ENCODE peak calls at places on chromosomes 1 and 21, in four cellular contexts. One of them, this sample, is unnamed.

GRCh38 chr1:248849637-248850036 is 9.2 kb downstream of the ZNF692 start:
- DNase-seq in uterus: no peak
- DNase-seq in Kasumi-1: no peak
- DNase-seq in nephron progenitor cell: no peak
- DNase-seq in this sample: no peak

GRCh38 chr1:53826367-53826766 is 11.7 kb downstream of the NDC1 start:
- DNase-seq in Kasumi-1: peak
- DNase-seq in nephron progenitor cell: no peak
- DNase-seq in uterus: no peak
- DNase-seq in this sample: no peak

GRCh38 chr1:172897738-172898137 is 153.0 kb downstream of the TNFSF18 start:
- DNase-seq in uterus: no peak
- DNase-seq in Kasumi-1: no peak
- DNase-seq in nephron progenitor cell: no peak
- DNase-seq in this sample: no peak

GRCh38 chr1:34478460-34479076 is 276.3 kb upstream of the GJB5 start:
- DNase-seq in nephron progenitor cell: no peak
- DNase-seq in uterus: no peak
- DNase-seq in Kasumi-1: no peak
- DNase-seq in this sample: no peak

GRCh38 chr1:184823080-184823479 is 68.4 kb upstream of the EDEM3 start:
- DNase-seq in nephron progenitor cell: peak
- DNase-seq in Kasumi-1: no peak
- DNase-seq in uterus: no peak
- DNase-seq in this sample: peak

GRCh38 chr1:71074681-71075080 is 6.2 kb downstream of the ZRANB2 start:
- DNase-seq in Kasumi-1: no peak
- DNase-seq in nephron progenitor cell: no peak
- DNase-seq in uterus: no peak
- DNase-seq in this sample: no peak

GRCh38 chr1:109793486-109794318 is 30.0 kb upstream of the EPS8L3 start:
- DNase-seq in nephron progenitor cell: no peak
- DNase-seq in Kasumi-1: peak
- DNase-seq in uterus: no peak
- DNase-seq in this sample: peak

GRCh38 chr1:6301526-6301925 is 40.6 kb upstream of the GPR153 start:
- DNase-seq in nephron progenitor cell: no peak
- DNase-seq in Kasumi-1: no peak
- DNase-seq in uterus: no peak
- DNase-seq in this sample: no peak

GRCh38 chr1:82225407-82226197 is 424.9 kb downstream of the ADGRL2 start:
- DNase-seq in uterus: no peak
- DNase-seq in Kasumi-1: peak
- DNase-seq in nephron progenitor cell: no peak
- DNase-seq in this sample: peak

GRCh38 chr1:170063109-170063826 is 11.2 kb downstream of the KIFAP3 start:
- DNase-seq in uterus: no peak
- DNase-seq in nephron progenitor cell: no peak
- DNase-seq in Kasumi-1: no peak
- DNase-seq in this sample: peak

GRCh38 chr1:175498002-175498401 is 245.4 kb downstream of the TNR start:
- DNase-seq in nephron progenitor cell: no peak
- DNase-seq in Kasumi-1: no peak
- DNase-seq in uterus: no peak
- DNase-seq in this sample: no peak

GRCh38 chr1:1182491-1183220 is 9.0 kb downstream of the TTLL10 start:
- DNase-seq in uterus: no peak
- DNase-seq in nephron progenitor cell: peak
- DNase-seq in Kasumi-1: peak
- DNase-seq in this sample: no peak

GRCh38 chr1:96370752-96371151 is 350.8 kb upstream of the PTBP2 start:
- DNase-seq in nephron progenitor cell: no peak
- DNase-seq in Kasumi-1: peak
- DNase-seq in uterus: no peak
- DNase-seq in this sample: no peak

GRCh38 chr1:95467036-95467435 is 233.0 kb downstream of the RWDD3 start:
- DNase-seq in uterus: no peak
- DNase-seq in Kasumi-1: no peak
- DNase-seq in nephron progenitor cell: no peak
- DNase-seq in this sample: no peak

GRCh38 chr21:34129971-34130597 is 56.7 kb downstream of the MRPS6 start:
- DNase-seq in Kasumi-1: no peak
- DNase-seq in nephron progenitor cell: no peak
- DNase-seq in uterus: no peak
- DNase-seq in this sample: no peak

GRCh38 chr1:170619167-170620030 is 44.5 kb upstream of the PRRX1 start:
- DNase-seq in nephron progenitor cell: no peak
- DNase-seq in uterus: no peak
- DNase-seq in Kasumi-1: no peak
- DNase-seq in this sample: no peak

GRCh38 chr1:167565922-167566321 is 12.4 kb upstream of the CREG1 start:
- DNase-seq in nephron progenitor cell: no peak
- DNase-seq in Kasumi-1: no peak
- DNase-seq in uterus: no peak
- DNase-seq in this sample: no peak

GRCh38 chr1:202143768-202144509 is 598 bp downstream of the ARL8A start:
- DNase-seq in uterus: peak
- DNase-seq in Kasumi-1: peak
- DNase-seq in nephron progenitor cell: peak
- DNase-seq in this sample: peak

GRCh38 chr1:7042322-7043231 is 257.3 kb downstream of the CAMTA1 start:
- DNase-seq in nephron progenitor cell: no peak
- DNase-seq in Kasumi-1: peak
- DNase-seq in uterus: no peak
- DNase-seq in this sample: peak

GRCh38 chr21:26013964-26014363 is 156.6 kb downstream of the APP start:
- DNase-seq in uterus: no peak
- DNase-seq in Kasumi-1: no peak
- DNase-seq in nephron progenitor cell: no peak
- DNase-seq in this sample: no peak

GRCh38 chr1:3021233-3021671 is at the start of gene ACTRT2:
- DNase-seq in nephron progenitor cell: no peak
- DNase-seq in Kasumi-1: no peak
- DNase-seq in uterus: no peak
- DNase-seq in this sample: no peak

GRCh38 chr21:42570841-42571387 is 57.3 kb downstream of the SLC37A1 start:
- DNase-seq in nephron progenitor cell: peak
- DNase-seq in Kasumi-1: no peak
- DNase-seq in uterus: peak
- DNase-seq in this sample: peak

GRCh38 chr1:61515096-61515495 is 209.8 kb downstream of the TM2D1 start:
- DNase-seq in uterus: no peak
- DNase-seq in Kasumi-1: no peak
- DNase-seq in nephron progenitor cell: no peak
- DNase-seq in this sample: no peak

GRCh38 chr1:172934417-172934762 is 116.4 kb downstream of the TNFSF18 start:
- DNase-seq in nephron progenitor cell: no peak
- DNase-seq in uterus: no peak
- DNase-seq in Kasumi-1: no peak
- DNase-seq in this sample: no peak

GRCh38 chr1:170150921-170151320 is 5.2 kb downstream of the NTMT2 start:
- DNase-seq in Kasumi-1: no peak
- DNase-seq in uterus: no peak
- DNase-seq in nephron progenitor cell: no peak
- DNase-seq in this sample: no peak

GRCh38 chr21:37249112-37249904 is 17.8 kb downstream of the VPS26C start:
- DNase-seq in nephron progenitor cell: no peak
- DNase-seq in uterus: no peak
- DNase-seq in Kasumi-1: no peak
- DNase-seq in this sample: no peak

GRCh38 chr1:154301582-154301981 is 19.3 kb upstream of the AQP10 start:
- DNase-seq in Kasumi-1: no peak
- DNase-seq in nephron progenitor cell: no peak
- DNase-seq in uterus: no peak
- DNase-seq in this sample: no peak

GRCh38 chr1:60169206-60169605 is 95.6 kb upstream of the C1orf87 start:
- DNase-seq in uterus: no peak
- DNase-seq in Kasumi-1: no peak
- DNase-seq in nephron progenitor cell: no peak
- DNase-seq in this sample: no peak

GRCh38 chr1:204449631-204450280 is 38.1 kb upstream of the PPP1R15B start:
- DNase-seq in uterus: no peak
- DNase-seq in nephron progenitor cell: no peak
- DNase-seq in Kasumi-1: no peak
- DNase-seq in this sample: peak

This sample was measured in small intestine.